ENCODE peak calls at places on chromosomes 12 and 14, in seven cellular contexts. A, Z, I, C, E, V and T are unnamed samples.
A peak's percentile ranks its signal among the peaks of the same experiment; 100 is the strongest.

GRCh38 chr12:7161811-7162210 is 27.7 kb upstream of the PEX5 start:
- DNase-seq in A (no peak), Z (no peak), I (no peak), C (no peak), E (peak; percentile 35), V (peak; percentile 48), T (no peak)

GRCh38 chr12:128109636-128110035 is 157.3 kb upstream of the TMEM132C start:
- DNase-seq in A (no peak), Z (no peak), I (no peak), C (no peak), E (no peak), V (no peak), T (no peak)

GRCh38 chr12:3456809-3457208 is 34.2 kb upstream of the PRMT8 start:
- DNase-seq in A (no peak), Z (no peak), I (no peak), C (no peak), E (no peak), V (no peak), T (no peak)

GRCh38 chr12:47557401-47557800 is 148.4 kb downstream of the RPAP3 start:
- DNase-seq in A (no peak), Z (no peak), I (no peak), C (no peak), E (no peak), V (no peak), T (no peak)

GRCh38 chr12:54744590-54744989 is 96.4 kb upstream of the DCD start:
- DNase-seq in A (no peak), Z (no peak), I (no peak), C (no peak), E (no peak), V (no peak), T (no peak)

GRCh38 chr12:2666411-2666810 is 128.4 kb upstream of the FKBP4 start:
- DNase-seq in A (no peak), Z (no peak), I (no peak), C (no peak), E (no peak), V (no peak), T (no peak)

GRCh38 chr14:94677747-94678146 is 65.6 kb downstream of the SERPINA3 start:
- DNase-seq in A (no peak), Z (no peak), I (no peak), C (no peak), E (no peak), V (no peak), T (no peak)

GRCh38 chr14:91956616-91957015 is 9.1 kb upstream of the FBLN5 start:
- DNase-seq in A (no peak), Z (no peak), I (no peak), C (no peak), E (no peak), V (no peak), T (no peak)

GRCh38 chr14:55188686-55189295 is 2.6 kb downstream of the DLGAP5 start:
- DNase-seq in A (no peak), Z (no peak), I (no peak), C (no peak), E (peak; percentile 56), V (peak; percentile 10), T (no peak)

GRCh38 chr14:31819281-31819680 is 257.8 kb upstream of the ARHGAP5 start:
- DNase-seq in A (no peak), Z (no peak), I (no peak), C (no peak), E (no peak), V (no peak), T (no peak)

GRCh38 chr12:21972055-21972454 is 30.8 kb upstream of the ABCC9 start:
- DNase-seq in A (no peak), Z (no peak), I (no peak), C (no peak), E (peak; percentile 29), V (no peak), T (no peak)

GRCh38 chr12:80815351-80815750 is 98.6 kb downstream of the MYF5 start:
- DNase-seq in A (no peak), Z (no peak), I (no peak), C (no peak), E (peak; percentile 6), V (peak; percentile 17), T (no peak)

GRCh38 chr14:69839017-69839416 is 40.2 kb upstream of the SMOC1 start:
- DNase-seq in A (no peak), Z (no peak), I (no peak), C (no peak), E (no peak), V (no peak), T (no peak)

GRCh38 chr14:64725360-64725815 is 21.2 kb downstream of the PLEKHG3 start:
- DNase-seq in A (no peak), Z (no peak), I (no peak), C (no peak), E (no peak), V (no peak), T (no peak)

GRCh38 chr12:88650715-88651114 is 70.4 kb upstream of the KITLG start:
- DNase-seq in A (no peak), Z (no peak), I (no peak), C (no peak), E (peak; percentile 87), V (peak; percentile 11), T (no peak)

GRCh38 chr14:105850853-105851581 is 324.6 kb downstream of the TMEM121 start:
- DNase-seq in A (no peak), Z (no peak), I (no peak), C (no peak), E (no peak), V (no peak), T (no peak)

GRCh38 chr14:81406863-81407262 is 6.7 kb upstream of the STON2 start:
- DNase-seq in A (no peak), Z (no peak), I (no peak), C (no peak), E (peak; percentile 11), V (no peak), T (no peak)

GRCh38 chr12:121246893-121247557 is 37.1 kb downstream of the P2RX4 start:
- DNase-seq in A (no peak), Z (no peak), I (no peak), C (no peak), E (no peak), V (no peak), T (no peak)

GRCh38 chr12:71415336-71416231 is 24.0 kb upstream of the LGR5 start:
- DNase-seq in A (peak; percentile 17), Z (no peak), I (no peak), C (no peak), E (peak; percentile 63), V (peak; percentile 67), T (peak; percentile 47)

GRCh38 chr12:80702889-80703605 is 4.4 kb upstream of the MYF6 start:
- DNase-seq in A (no peak), Z (no peak), I (no peak), C (no peak), E (peak; percentile 79), V (peak; percentile 50), T (no peak)

GRCh38 chr14:102690509-102691286 is 86.6 kb upstream of the TRAF3 start:
- DNase-seq in A (no peak), Z (no peak), I (no peak), C (no peak), E (no peak), V (no peak), T (no peak)

GRCh38 chr14:50963919-50964318 is 19.6 kb upstream of the PYGL start:
- DNase-seq in A (no peak), Z (no peak), I (no peak), C (no peak), E (no peak), V (no peak), T (no peak)

GRCh38 chr12:1054103-1054838 is 63.2 kb downstream of the ERC1 start:
- DNase-seq in A (no peak), Z (no peak), I (no peak), C (no peak), E (no peak), V (no peak), T (no peak)

GRCh38 chr14:103239751-103240150 is 94.3 kb upstream of the EIF5 start:
- DNase-seq in A (no peak), Z (no peak), I (no peak), C (no peak), E (no peak), V (no peak), T (no peak)

GRCh38 chr12:15164997-15165659 is 56.1 kb downstream of the RERG start:
- DNase-seq in A (no peak), Z (no peak), I (no peak), C (no peak), E (no peak), V (no peak), T (no peak)

GRCh38 chr12:68636268-68636667 is 25.6 kb downstream of the RAP1B start:
- DNase-seq in A (no peak), Z (no peak), I (no peak), C (no peak), E (peak; percentile 67), V (no peak), T (no peak)

GRCh38 chr14:100285021-100285912 is 21.0 kb downstream of the SLC25A29 start:
- DNase-seq in A (peak; percentile 72), Z (peak; percentile 72), I (peak; percentile 44), C (peak; percentile 72), E (peak; percentile 65), V (peak; percentile 97), T (peak; percentile 23)

GRCh38 chr14:91138511-91139359 is 24.9 kb downstream of the DGLUCY start:
- DNase-seq in A (peak; percentile 38), Z (no peak), I (peak; percentile 23), C (no peak), E (peak; percentile 40), V (no peak), T (peak; percentile 27)

GRCh38 chr14:91753501-91754128 is 21.7 kb upstream of the CATSPERB start:
- DNase-seq in A (no peak), Z (no peak), I (no peak), C (no peak), E (no peak), V (peak; percentile 11), T (no peak)

GRCh38 chr14:77542349-77543239 is 44.0 kb upstream of the ISM2 start:
- DNase-seq in A (no peak), Z (no peak), I (no peak), C (no peak), E (peak; percentile 32), V (no peak), T (no peak)

GRCh38 chr14:101843665-101844064 is 82.2 kb downstream of the PPP2R5C start:
- DNase-seq in A (peak; percentile 57), Z (peak; percentile 23), I (peak; percentile 58), C (no peak), E (no peak), V (no peak), T (no peak)

GRCh38 chr12:48189331-48190125 is 6.1 kb downstream of the CCDC184 start:
- DNase-seq in A (peak; percentile 53), Z (no peak), I (peak; percentile 30), C (peak; percentile 47), E (peak; percentile 71), V (peak; percentile 68), T (peak; percentile 40)

GRCh38 chr14:48983355-48983888 is 602.8 kb downstream of the RPS29 start:
- DNase-seq in A (no peak), Z (no peak), I (no peak), C (no peak), E (no peak), V (no peak), T (no peak)

GRCh38 chr12:59928416-59928815 is 332.6 kb downstream of the SLC16A7 start:
- DNase-seq in A (no peak), Z (no peak), I (no peak), C (no peak), E (peak; percentile 2), V (no peak), T (no peak)

GRCh38 chr12:46027172-46027571 is 36.8 kb upstream of the SCAF11 start:
- DNase-seq in A (no peak), Z (no peak), I (no peak), C (no peak), E (no peak), V (no peak), T (no peak)

GRCh38 chr12:19074700-19075099 is 54.8 kb upstream of the PLEKHA5 start:
- DNase-seq in A (no peak), Z (no peak), I (no peak), C (no peak), E (peak; percentile 49), V (no peak), T (no peak)

GRCh38 chr12:89356069-89356665 is 3.9 kb upstream of the DUSP6 start:
- DNase-seq in A (no peak), Z (no peak), I (no peak), C (no peak), E (no peak), V (no peak), T (no peak)

GRCh38 chr14:25111061-25111601 is 61.2 kb upstream of the STXBP6 start:
- DNase-seq in A (no peak), Z (no peak), I (no peak), C (no peak), E (peak; percentile 99), V (peak; percentile 61), T (no peak)